ENCODE peak calls at places on chromosome 16, in nine cellular contexts. N is A549, P is WTC11, V is H1, C is HepG2, I is GM12878, S is endothelial cell of umbilical vein, J is HCT116, Q is SK-N-SH. B is an unnamed sample.

GRCh38 chr16:84044108-84044488 is 1.5 kb upstream of the SLC38A8 start:
- DNase-seq in C (peak; percentile 73), N (peak; percentile 53), S (peak; percentile 20), J (peak; percentile 41), P (peak; percentile 54), Q (peak; percentile 68), V (peak; percentile 19), I (no peak), B (peak; percentile 55)

GRCh38 chr16:60091076-60091475 is 1357.0 kb upstream of the GOT2 start:
- DNase-seq in N (no peak), J (no peak), S (no peak), C (no peak), P (no peak), V (no peak), Q (no peak), I (no peak), B (no peak)

GRCh38 chr16:2428051-2428786 is 1.0 kb upstream of the CCNF start:
- DNase-seq in C (no peak), V (no peak), P (peak; percentile 61), S (no peak), N (peak; percentile 44), I (no peak), J (no peak), Q (peak; percentile 68), B (peak; percentile 47)

GRCh38 chr16:88969361-88969831 is 7.6 kb downstream of the CBFA2T3 start:
- DNase-seq in Q (peak; percentile 62), C (no peak), I (no peak), P (no peak), N (no peak), J (no peak), S (no peak), V (no peak), B (no peak)

GRCh38 chr16:6193718-6194117 is 1096.1 kb upstream of the EEF2KMT start:
- DNase-seq in C (peak; percentile 1), V (peak; percentile 77), Q (no peak), N (no peak), J (no peak), S (no peak), P (no peak), I (no peak), B (peak; percentile 4)

GRCh38 chr16:31108794-31109558 is 790 bp downstream of the BCKDK start:
- DNase-seq in N (no peak), J (no peak), P (no peak), Q (no peak), V (no peak), I (no peak), S (no peak), C (no peak), B (no peak)

GRCh38 chr16:9061358-9061813 is 30.1 kb upstream of the HAPSTR1 start:
- DNase-seq in Q (peak; percentile 30), J (no peak), N (no peak), V (no peak), P (no peak), C (no peak), S (no peak), I (no peak), B (no peak)

GRCh38 chr16:53515259-53515658 is 12.2 kb upstream of the AKTIP start:
- DNase-seq in I (no peak), P (no peak), Q (no peak), C (no peak), J (no peak), N (no peak), S (peak; percentile 91), V (no peak), B (no peak)

GRCh38 chr16:55257971-55258613 is 65.9 kb upstream of the IRX6 start:
- DNase-seq in I (no peak), Q (peak; percentile 45), C (peak; percentile 41), J (peak; percentile 58), V (peak; percentile 57), S (peak; percentile 53), N (peak; percentile 51), P (peak; percentile 84), B (peak; percentile 74)

GRCh38 chr16:3076577-3076976 is 11.1 kb downstream of the IL32 start:
- DNase-seq in Q (no peak), C (no peak), S (no peak), J (no peak), N (no peak), V (no peak), P (no peak), I (no peak), B (no peak)

GRCh38 chr16:88724855-88725555 is 18.7 kb downstream of the CTU2 start:
- DNase-seq in Q (peak; percentile 62), I (no peak), J (no peak), S (no peak), P (no peak), N (no peak), C (no peak), V (no peak), B (no peak)

GRCh38 chr16:57798953-57799618 is 3.2 kb downstream of the KIFC3 start:
- DNase-seq in P (no peak), V (no peak), Q (peak; percentile 15), C (no peak), J (no peak), N (no peak), I (no peak), S (no peak), B (peak; percentile 40)

GRCh38 chr16:89268987-89269735 is 51.7 kb downstream of the ZNF778 start:
- DNase-seq in I (no peak), C (no peak), J (no peak), S (no peak), P (no peak), N (no peak), Q (no peak), V (no peak), B (peak; percentile 76)

GRCh38 chr16:426906-427249 is 1.4 kb downstream of the RAB11FIP3 start:
- DNase-seq in V (no peak), N (no peak), S (no peak), I (no peak), C (no peak), P (no peak), Q (no peak), J (no peak), B (no peak)
- TF ChIP-seq CTCF in V (no peak), N (no peak), S (no peak), I (no peak), C (peak; percentile 0), P (no peak), Q (no peak), J (no peak), B (no peak)

GRCh38 chr16:56609463-56609921 is 1.1 kb downstream of the MT2A start:
- DNase-seq in I (peak; percentile 87), V (no peak), J (peak; percentile 41), S (peak; percentile 82), N (peak; percentile 53), P (no peak), C (peak; percentile 75), Q (peak; percentile 69), B (peak; percentile 94)

GRCh38 chr16:56606688-56607618 is 1.4 kb upstream of the MT2A start:
- DNase-seq in N (peak; percentile 91), P (no peak), I (no peak), Q (no peak), S (peak; percentile 96), J (peak; percentile 75), C (peak; percentile 97), V (no peak), B (peak; percentile 46)

GRCh38 chr16:56607675-56608042 is 725 bp upstream of the MT2A start:
- DNase-seq in Q (no peak), S (no peak), C (no peak), I (no peak), J (no peak), P (no peak), N (no peak), V (no peak), B (peak; percentile 46)

GRCh38 chr16:56608876-56609462 is 585 bp downstream of the MT2A start:
- DNase-seq in P (no peak), C (no peak), J (no peak), V (no peak), N (peak; percentile 19), Q (peak; percentile 43), S (no peak), I (no peak), B (peak; percentile 38)

DNA sequence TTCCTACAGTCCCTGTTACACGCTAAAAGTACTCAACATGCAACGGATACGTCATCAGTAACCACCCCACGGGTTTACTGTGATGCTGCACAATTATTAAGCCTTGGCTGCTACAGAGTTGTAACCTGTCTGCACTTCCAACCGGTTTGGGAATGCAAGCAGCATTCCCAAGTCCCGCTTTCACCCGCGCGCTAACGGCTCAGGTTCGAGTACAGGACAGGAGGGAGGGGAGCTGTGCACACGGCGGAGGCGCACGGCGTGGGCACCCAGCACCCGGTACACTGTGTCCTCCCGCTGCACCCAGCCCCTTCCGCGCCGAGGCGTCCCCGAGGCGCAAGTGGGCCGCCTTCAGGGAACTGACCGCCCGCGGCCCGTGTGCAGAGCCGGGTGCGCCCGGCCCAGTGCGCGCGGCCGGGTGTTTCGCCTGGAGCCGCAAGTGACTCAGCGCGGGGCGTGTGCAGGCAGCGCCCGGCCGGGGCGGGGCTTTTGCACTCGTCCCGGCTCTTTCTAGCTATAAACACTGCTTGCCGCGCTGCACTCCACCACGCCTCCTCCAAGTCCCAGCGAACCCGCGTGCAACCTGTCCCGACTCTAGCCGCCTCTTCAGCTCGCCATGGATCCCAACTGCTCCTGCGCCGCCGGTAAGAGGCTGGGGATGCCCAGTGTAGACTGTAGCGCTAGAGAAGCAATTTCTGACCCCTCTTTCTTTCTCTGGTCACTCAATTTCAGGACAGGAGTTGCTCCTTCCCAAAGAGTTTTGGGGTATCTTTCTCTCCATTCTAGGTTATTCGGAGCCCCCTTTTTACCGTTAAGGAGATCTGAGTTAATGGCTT is at the start of gene MT2A:
- DNase-seq in Q (peak; percentile 95), C (peak; percentile 94), I (no peak), S (peak; percentile 96), P (peak; percentile 89), V (no peak), J (peak; percentile 95), N (peak; percentile 97), B (peak; percentile 99)
- TF ChIP-seq MAX in Q (peak; percentile 87), C (peak; percentile 91), I (peak; percentile 77), S (peak; percentile 39), P (peak; percentile 23), V (peak; percentile 45), J (no peak), N (peak; percentile 85), B (peak; percentile 61)

DNA sequence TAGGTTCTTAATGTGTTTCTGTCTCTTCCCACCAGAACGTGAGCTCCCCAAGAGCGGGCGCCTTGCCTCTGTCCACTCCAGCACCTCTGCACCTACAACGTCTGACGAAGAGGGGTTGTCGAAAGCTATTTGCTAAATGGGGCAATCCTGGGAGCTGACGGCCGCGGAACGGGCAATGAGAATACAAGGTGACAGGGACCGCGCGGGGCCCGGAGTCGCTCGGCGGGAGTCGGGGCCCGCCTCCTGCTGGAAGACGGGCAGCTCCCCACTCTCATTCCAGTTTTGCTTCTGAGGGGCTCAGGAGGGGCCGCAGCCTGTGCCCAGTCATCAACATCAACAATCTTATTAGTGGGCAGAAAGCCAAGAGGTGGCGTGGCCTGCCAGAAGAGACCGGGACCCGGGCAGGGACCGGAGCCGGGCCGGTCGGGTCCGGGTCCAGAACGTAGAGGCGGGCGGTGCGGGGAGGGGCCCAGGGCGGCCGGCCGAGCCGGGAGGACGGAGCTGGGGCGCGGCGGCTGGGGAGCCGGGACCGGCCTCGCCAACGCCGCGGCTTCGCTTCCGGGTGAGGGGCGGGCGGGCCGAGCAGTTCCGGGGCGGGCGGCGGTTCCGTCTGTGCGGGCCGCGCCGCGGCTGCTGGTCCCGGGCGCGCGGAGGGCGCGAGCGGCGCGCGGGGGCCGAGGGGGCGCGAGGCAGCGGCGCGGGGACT is at the start of gene MOSMO:
- DNase-seq in V (no peak), J (no peak), P (peak; percentile 66), I (no peak), C (peak; percentile 85), S (peak; percentile 72), N (peak; percentile 46), Q (peak; percentile 94), B (peak; percentile 75)
- TF ChIP-seq CTCF in V (no peak), J (no peak), P (no peak), I (no peak), C (peak; percentile 46), S (no peak), N (no peak), Q (no peak), B (no peak)

GRCh38 chr16:86899757-86900156 is 321.4 kb downstream of the FOXL1 start:
- DNase-seq in Q (no peak), C (no peak), P (no peak), V (no peak), N (peak; percentile 18), S (peak; percentile 87), J (no peak), I (no peak), B (no peak)
- TF ChIP-seq MAX in Q (no peak), C (no peak), P (no peak), V (no peak), N (no peak), S (no peak), J (no peak), I (no peak), B (no peak)